ENCODE peak calls at places on chromosomes 4 and X, in ten cellular contexts. W, A, B, N, X, O, Q, J, S and H are unnamed samples.

GRCh38 chrX:119895843-119896326 is at the start of gene AKAP14:
- DNase-seq in J (no peak), S (no peak), X (no peak), N (no peak), B (no peak), Q (no peak), A (no peak), O (no peak), W (no peak), H (no peak)

GRCh38 chr4:23036921-23037495 is 344.3 kb downstream of the GBA3 start:
- DNase-seq in X (no peak), O (no peak), S (no peak), A (no peak), W (no peak), N (no peak), J (no peak), Q (no peak), B (no peak), H (no peak)

GRCh38 chr4:111214371-111214770 is 591.5 kb upstream of the PITX2 start:
- DNase-seq in X (no peak), W (no peak), J (no peak), A (no peak), Q (no peak), B (peak; percentile 3), S (no peak), N (no peak), O (no peak), H (no peak)

GRCh38 chrX:19810809-19811208 is 76.6 kb downstream of the SH3KBP1 start:
- DNase-seq in Q (no peak), X (no peak), B (no peak), A (no peak), N (no peak), S (no peak), O (no peak), J (no peak), W (no peak), H (no peak)

GRCh38 chrX:97158270-97158669 is 274.6 kb downstream of the RPA4 start:
- DNase-seq in X (no peak), N (no peak), W (no peak), S (no peak), J (no peak), B (peak; percentile 26), O (no peak), A (no peak), Q (peak; percentile 5), H (no peak)

GRCh38 chr4:173522160-173522873 is 7.7 kb downstream of the HAND2 start:
- DNase-seq in S (peak; percentile 92), B (peak; percentile 36), X (no peak), A (peak; percentile 89), O (no peak), Q (peak; percentile 81), W (peak; percentile 77), J (peak; percentile 87), N (peak; percentile 42), H (no peak)

GRCh38 chr4:89242864-89243740 is 64.5 kb downstream of the GPRIN3 start:
- DNase-seq in S (no peak), B (no peak), A (no peak), X (no peak), O (peak; percentile 19), J (no peak), N (no peak), Q (no peak), W (no peak), H (no peak)

GRCh38 chrX:148049441-148049840 is 68.3 kb downstream of the FMR1NB start:
- DNase-seq in B (peak; percentile 34), O (no peak), Q (peak; percentile 25), W (peak; percentile 41), X (no peak), J (no peak), S (no peak), N (peak; percentile 35), A (no peak), H (no peak)

GRCh38 chrX:103211012-103211715 is 3.7 kb upstream of the BEX4 start:
- DNase-seq in N (no peak), Q (peak; percentile 29), S (peak; percentile 43), J (no peak), A (peak; percentile 16), W (peak; percentile 51), X (no peak), B (peak; percentile 53), O (peak; percentile 13), H (no peak)
- TF ChIP-seq CTCF in N (peak; percentile 53), Q (peak; percentile 39), S (peak; percentile 45), J (peak; percentile 39), A (peak; percentile 47), W (peak; percentile 55), X (peak; percentile 46), B (peak; percentile 49), O (peak; percentile 60), H (peak; percentile 31)

GRCh38 chrX:12903646-12904045 is 2.8 kb upstream of the TLR8 start:
- DNase-seq in J (no peak), N (no peak), B (no peak), O (no peak), A (no peak), X (no peak), Q (no peak), W (no peak), S (no peak), H (no peak)

GRCh38 chrX:12899506-12899905 is 6.9 kb upstream of the TLR8 start:
- DNase-seq in W (no peak), J (no peak), X (no peak), N (no peak), Q (no peak), A (no peak), B (no peak), O (no peak), S (no peak), H (no peak)

GRCh38 chrX:12898073-12898472 is 8.3 kb upstream of the TLR8 start:
- DNase-seq in B (no peak), O (no peak), Q (no peak), X (no peak), S (no peak), N (no peak), A (no peak), J (no peak), W (no peak), H (no peak)

GRCh38 chrX:12896935-12897334 is 9.5 kb upstream of the TLR8 start:
- DNase-seq in B (no peak), Q (no peak), W (no peak), J (no peak), N (no peak), S (no peak), O (no peak), X (no peak), A (no peak), H (no peak)

DNA sequence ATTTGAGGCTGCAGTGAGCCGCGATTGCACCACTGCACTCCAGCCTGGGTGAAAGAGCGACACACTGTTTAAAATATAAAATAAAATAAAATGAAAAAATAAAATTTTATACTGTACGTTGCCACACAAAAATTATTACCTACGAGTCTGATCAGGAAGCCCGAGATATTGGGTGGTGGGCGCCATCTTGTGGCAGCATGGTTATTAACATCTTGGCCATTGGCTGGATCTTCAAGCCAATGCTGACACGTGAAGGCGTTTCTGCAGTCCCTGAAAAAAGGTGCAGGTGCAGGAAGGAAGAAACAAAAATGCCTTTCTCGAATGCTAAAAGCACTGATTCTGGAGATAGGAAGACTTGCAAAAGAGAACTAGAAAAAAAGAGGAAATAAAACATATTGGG is 4.9 kb upstream of the TLR8 start:
- DNase-seq in O (peak; percentile 58), A (peak; percentile 25), J (peak; percentile 78), X (peak; percentile 8), Q (peak; percentile 27), S (peak; percentile 32), W (peak; percentile 32), N (peak; percentile 60), B (peak; percentile 61), H (peak; percentile 43)
- TF ChIP-seq CTCF in O (peak; percentile 61), A (peak; percentile 65), J (peak; percentile 58), X (peak; percentile 68), Q (peak; percentile 38), S (peak; percentile 46), W (peak; percentile 57), N (peak; percentile 67), B (peak; percentile 62), H (peak; percentile 65)

GRCh38 chr4:154916068-154916467 is 135.0 kb downstream of the RBM46 start:
- DNase-seq in N (no peak), J (no peak), X (no peak), Q (no peak), A (no peak), W (no peak), B (no peak), O (no peak), S (no peak), H (no peak)

GRCh38 chr4:154908168-154908567 is 127.1 kb downstream of the RBM46 start:
- DNase-seq in S (no peak), N (no peak), Q (peak; percentile 15), A (no peak), W (peak; percentile 9), J (no peak), O (no peak), B (peak; percentile 89), X (no peak), H (no peak)

GRCh38 chr4:154911608-154912098 is 130.6 kb downstream of the RBM46 start:
- DNase-seq in A (no peak), S (no peak), X (no peak), N (no peak), B (no peak), W (no peak), O (no peak), J (no peak), Q (no peak), H (no peak)

DNA sequence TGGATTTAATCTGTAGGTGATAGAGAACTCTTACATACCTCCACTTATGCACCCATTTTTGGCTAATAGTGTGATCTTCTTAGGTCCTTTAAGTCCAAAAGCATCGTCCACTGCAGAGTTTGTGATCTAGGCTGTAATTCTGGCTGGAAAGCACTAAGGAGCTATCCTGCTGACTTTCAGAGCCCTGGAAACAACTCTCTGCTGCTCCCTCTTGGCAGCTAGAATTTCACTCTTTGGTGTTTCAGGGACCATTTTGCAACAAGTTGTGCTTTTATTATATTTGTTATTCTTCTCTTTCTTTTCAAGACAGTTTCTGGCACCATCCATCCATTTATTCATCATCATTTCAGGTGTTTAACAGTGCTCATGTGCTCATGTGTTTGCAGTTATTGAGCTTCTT is 130.0 kb downstream of the RBM46 start:
- DNase-seq in X (peak; percentile 6), S (no peak), A (no peak), O (no peak), N (no peak), J (no peak), B (peak; percentile 41), Q (no peak), W (no peak), H (no peak)
- TF ChIP-seq CTCF in X (peak; percentile 35), S (no peak), A (no peak), O (no peak), N (no peak), J (no peak), B (peak; percentile 54), Q (no peak), W (no peak), H (no peak)

DNA sequence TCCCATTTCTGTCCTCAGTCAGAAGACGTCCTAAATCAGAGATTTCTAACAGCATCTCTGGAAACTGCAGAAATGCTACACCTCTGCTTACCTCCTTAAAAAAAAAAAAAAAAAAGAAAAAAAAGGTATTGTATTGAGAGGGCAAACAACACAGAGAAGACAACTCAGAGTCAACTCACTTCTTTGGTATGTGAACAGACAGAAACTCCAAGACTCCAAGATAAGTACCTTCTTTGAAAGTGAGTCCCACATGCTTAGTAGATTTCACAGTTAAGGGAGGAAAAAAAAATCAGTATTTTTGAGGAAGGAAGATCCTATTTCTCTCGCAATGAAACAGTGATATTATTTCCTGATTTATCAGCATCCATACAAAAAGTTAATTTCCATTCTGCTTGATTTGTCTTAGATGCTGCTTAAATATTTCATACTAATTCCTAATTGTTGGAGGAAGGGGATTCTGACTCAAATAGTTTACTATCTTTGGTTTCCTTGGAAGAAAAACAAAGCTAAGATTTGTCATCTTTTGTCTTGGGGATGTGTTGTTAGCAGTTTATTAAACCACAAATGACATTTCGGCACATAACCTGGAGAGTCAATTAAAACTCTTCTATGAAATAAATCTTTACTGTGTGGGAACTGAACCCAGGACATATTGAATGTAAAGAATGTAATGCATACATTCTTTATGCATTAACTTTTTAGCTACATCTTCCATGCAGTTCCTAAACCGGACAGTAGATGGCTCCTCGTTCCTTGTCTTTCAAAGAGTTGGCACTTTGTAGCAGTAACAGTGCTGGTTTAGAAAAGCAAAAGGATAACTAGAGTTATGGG is 4.7 kb downstream of the RASGEF1B start:
- DNase-seq in A (peak; percentile 59), Q (peak; percentile 40), J (no peak), X (peak; percentile 34), S (peak; percentile 72), O (peak; percentile 17), B (peak; percentile 85), N (peak; percentile 15), W (peak; percentile 66), H (no peak)
- TF ChIP-seq CTCF in A (peak; percentile 95), Q (peak; percentile 97), J (peak; percentile 90), X (peak; percentile 93), S (peak; percentile 86), O (peak; percentile 98), B (peak; percentile 96), N (peak; percentile 96), W (peak; percentile 89), H (peak; percentile 97)